ENCODE peak calls at places on chromosomes 12 and 14, in four cellular contexts. One of them, this sample, is unnamed.

GRCh38 chr14:34628681-34629135 is 1.2 kb downstream of the SNX6 start:
- DNase-seq in iPS-NIHi11: no peak
- DNase-seq in colonic mucosa: peak; percentile 70
- DNase-seq in endodermal cell: peak; percentile 20
- DNase-seq in this sample: no peak

GRCh38 chr14:77423423-77423822 is at the start of gene NOXRED1:
- DNase-seq in iPS-NIHi11: no peak
- DNase-seq in colonic mucosa: no peak
- DNase-seq in endodermal cell: no peak
- DNase-seq in this sample: no peak

GRCh38 chr12:64670039-64670438 is 59.7 kb downstream of the RASSF3 start:
- DNase-seq in endodermal cell: no peak
- DNase-seq in iPS-NIHi11: no peak
- DNase-seq in colonic mucosa: no peak
- DNase-seq in this sample: no peak

GRCh38 chr12:128914908-128915563 is 61.8 kb downstream of the GLT1D1 start:
- DNase-seq in endodermal cell: no peak
- DNase-seq in colonic mucosa: no peak
- DNase-seq in iPS-NIHi11: no peak
- DNase-seq in this sample: no peak

GRCh38 chr12:122687091-122687490 is 16.1 kb downstream of the HCAR2 start:
- DNase-seq in colonic mucosa: peak; percentile 44
- DNase-seq in iPS-NIHi11: no peak
- DNase-seq in endodermal cell: no peak
- DNase-seq in this sample: no peak

GRCh38 chr14:59964251-59965007 is 44.5 kb downstream of the LRRC9 start:
- DNase-seq in endodermal cell: peak; percentile 49
- DNase-seq in iPS-NIHi11: no peak
- DNase-seq in colonic mucosa: no peak
- DNase-seq in this sample: no peak

GRCh38 chr14:56046999-56047398 is 71.2 kb upstream of the PELI2 start:
- DNase-seq in iPS-NIHi11: no peak
- DNase-seq in colonic mucosa: no peak
- DNase-seq in endodermal cell: no peak
- DNase-seq in this sample: no peak

GRCh38 chr12:89424394-89424793 is 72.1 kb upstream of the DUSP6 start:
- DNase-seq in endodermal cell: no peak
- DNase-seq in colonic mucosa: no peak
- DNase-seq in iPS-NIHi11: no peak
- DNase-seq in this sample: no peak

GRCh38 chr14:67396381-67396965 is 15.5 kb downstream of the PLEK2 start:
- DNase-seq in iPS-NIHi11: no peak
- DNase-seq in colonic mucosa: no peak
- DNase-seq in endodermal cell: no peak
- DNase-seq in this sample: no peak

GRCh38 chr12:78865297-78865955 is 852 bp downstream of the SYT1 start:
- DNase-seq in iPS-NIHi11: peak; percentile 41
- DNase-seq in colonic mucosa: no peak
- DNase-seq in endodermal cell: no peak
- DNase-seq in this sample: peak; percentile 20

GRCh38 chr12:78887008-78887407 is 22.4 kb downstream of the SYT1 start:
- DNase-seq in colonic mucosa: no peak
- DNase-seq in endodermal cell: peak; percentile 31
- DNase-seq in iPS-NIHi11: no peak
- DNase-seq in this sample: no peak

GRCh38 chr14:20440882-20441281 is 4.9 kb upstream of the KLHL33 start:
- DNase-seq in iPS-NIHi11: no peak
- DNase-seq in endodermal cell: no peak
- DNase-seq in colonic mucosa: no peak
- DNase-seq in this sample: no peak

GRCh38 chr12:95624544-95624943 is 73.3 kb upstream of the USP44 start:
- DNase-seq in iPS-NIHi11: no peak
- DNase-seq in colonic mucosa: no peak
- DNase-seq in endodermal cell: no peak
- DNase-seq in this sample: no peak

GRCh38 chr12:96250119-96250685 is 56.0 kb downstream of the ELK3 start:
- DNase-seq in endodermal cell: no peak
- DNase-seq in iPS-NIHi11: no peak
- DNase-seq in colonic mucosa: no peak
- DNase-seq in this sample: no peak

GRCh38 chr12:43969882-43970281 is 134.0 kb downstream of the TMEM117 start:
- DNase-seq in endodermal cell: no peak
- DNase-seq in iPS-NIHi11: no peak
- DNase-seq in colonic mucosa: no peak
- DNase-seq in this sample: no peak

GRCh38 chr14:74988131-74988530 is 14.6 kb upstream of the EIF2B2 start:
- DNase-seq in endodermal cell: no peak
- DNase-seq in colonic mucosa: no peak
- DNase-seq in iPS-NIHi11: no peak
- DNase-seq in this sample: no peak

GRCh38 chr12:24075650-24076049 is 126.2 kb upstream of the SOX5 start:
- DNase-seq in endodermal cell: no peak
- DNase-seq in iPS-NIHi11: no peak
- DNase-seq in colonic mucosa: no peak
- DNase-seq in this sample: no peak

GRCh38 chr12:9364224-9365176 is 156.3 kb upstream of the PZP start:
- DNase-seq in iPS-NIHi11: peak; percentile 51
- DNase-seq in colonic mucosa: no peak
- DNase-seq in endodermal cell: peak; percentile 93
- DNase-seq in this sample: peak; percentile 12

GRCh38 chr12:113667095-113667494 is 195.4 kb upstream of the LHX5 start:
- DNase-seq in endodermal cell: no peak
- DNase-seq in colonic mucosa: no peak
- DNase-seq in iPS-NIHi11: no peak
- DNase-seq in this sample: no peak

GRCh38 chr12:130161261-130162231 is 718 bp upstream of the FZD10 start:
- DNase-seq in colonic mucosa: peak; percentile 42
- DNase-seq in endodermal cell: peak; percentile 93
- DNase-seq in iPS-NIHi11: peak; percentile 73
- DNase-seq in this sample: peak; percentile 58

GRCh38 chr14:61749264-61749663 is 13.0 kb upstream of the SNAPC1 start:
- DNase-seq in colonic mucosa: no peak
- DNase-seq in iPS-NIHi11: no peak
- DNase-seq in endodermal cell: no peak
- DNase-seq in this sample: no peak

GRCh38 chr12:122729583-122730214 is 945 bp downstream of the HCAR1 start:
- DNase-seq in endodermal cell: no peak
- DNase-seq in iPS-NIHi11: no peak
- DNase-seq in colonic mucosa: no peak
- DNase-seq in this sample: no peak

GRCh38 chr12:2284321-2284813 is 231.6 kb downstream of the CACNA1C start:
- DNase-seq in iPS-NIHi11: no peak
- DNase-seq in colonic mucosa: no peak
- DNase-seq in endodermal cell: no peak
- DNase-seq in this sample: no peak

GRCh38 chr14:94474581-94475031 is 1.4 kb downstream of the SERPINA9 start:
- DNase-seq in endodermal cell: peak; percentile 75
- DNase-seq in colonic mucosa: no peak
- DNase-seq in iPS-NIHi11: peak; percentile 29
- DNase-seq in this sample: no peak

GRCh38 chr12:51771008-51771407 is 77.5 kb downstream of the FIGNL2 start:
- DNase-seq in colonic mucosa: no peak
- DNase-seq in endodermal cell: no peak
- DNase-seq in iPS-NIHi11: no peak
- DNase-seq in this sample: no peak

GRCh38 chr12:27865421-27865820 is 85.4 kb upstream of the MANSC4 start:
- DNase-seq in colonic mucosa: no peak
- DNase-seq in iPS-NIHi11: no peak
- DNase-seq in endodermal cell: no peak
- DNase-seq in this sample: no peak